ENCODE peak calls at places on chromosomes 4 and X, in five cellular contexts. D is A549, F is mesendoderm, P is stomach, M is SW480. E is an unnamed sample.

GRCh38 chrX:69137371-69137881 is 27.8 kb downstream of the PJA1 start:
- DNase-seq in D (no peak), F (peak), P (no peak), M (no peak), E (no peak)

GRCh38 chr4:69689530-69690111 is 36.6 kb upstream of the UGT2A1 start:
- DNase-seq in D (no peak), F (peak), P (no peak), M (peak), E (peak)

GRCh38 chrX:79375340-79375739 is 8.2 kb upstream of the ITM2A start:
- DNase-seq in D (no peak), F (no peak), P (no peak), M (no peak), E (no peak)

GRCh38 chrX:150508461-150509367 is 59.7 kb upstream of the MTM1 start:
- DNase-seq in D (no peak), F (peak), P (peak), M (no peak), E (no peak)

GRCh38 chrX:30990361-30990760 is 81.5 kb downstream of the FTHL17 start:
- DNase-seq in D (no peak), F (no peak), P (no peak), M (no peak), E (no peak)

GRCh38 chr4:15550491-15550890 is 80.8 kb downstream of the CC2D2A start:
- DNase-seq in D (no peak), F (peak), P (no peak), M (no peak), E (no peak)

GRCh38 chr4:85725727-85726170 is 250.8 kb downstream of the ARHGAP24 start:
- DNase-seq in D (no peak), F (peak), P (peak), M (no peak), E (peak)

GRCh38 chr4:93788712-93789111 is 39.8 kb upstream of the ATOH1 start:
- DNase-seq in D (peak), F (peak), P (no peak), M (no peak), E (no peak)

GRCh38 chr4:30717208-30718020 is 2.8 kb upstream of the PCDH7 start:
- DNase-seq in D (peak), F (no peak), P (peak), M (no peak), E (peak)

GRCh38 chrX:75968293-75968692 is 183.2 kb upstream of the MAGEE2 start:
- DNase-seq in D (no peak), F (peak), P (peak), M (peak), E (no peak)

GRCh38 chr4:128298852-128299251 is 11.2 kb upstream of the PGRMC2 start:
- DNase-seq in D (no peak), F (no peak), P (no peak), M (no peak), E (no peak)

GRCh38 chr4:123449780-123450179 is 53.2 kb downstream of the SPRY1 start:
- DNase-seq in D (no peak), F (no peak), P (no peak), M (peak), E (peak)

GRCh38 chr4:118917582-118917981 is 28.9 kb downstream of the SYNPO2 start:
- DNase-seq in D (no peak), F (no peak), P (no peak), M (no peak), E (no peak)

GRCh38 chrX:45811307-45811706 is 610.6 kb upstream of the DIPK2B start:
- DNase-seq in D (no peak), F (no peak), P (no peak), M (no peak), E (no peak)

GRCh38 chr4:30720021-30720655 is at the start of gene PCDH7:
- DNase-seq in D (peak), F (peak), P (peak), M (no peak), E (no peak)

GRCh38 chr4:35250771-35251170 is 993.5 kb downstream of the ARAP2 start:
- DNase-seq in D (no peak), F (no peak), P (no peak), M (no peak), E (no peak)

GRCh38 chrX:9997524-9997923 is 30.4 kb downstream of the CLDN34 start:
- DNase-seq in D (no peak), F (no peak), P (no peak), M (no peak), E (no peak)

GRCh38 chr4:38128478-38129451 is 168.6 kb downstream of the PTTG2 start:
- DNase-seq in D (no peak), F (peak), P (no peak), M (peak), E (no peak)

GRCh38 chr4:147370473-147370872 is 110.4 kb upstream of the EDNRA start:
- DNase-seq in D (no peak), F (no peak), P (no peak), M (no peak), E (no peak)

GRCh38 chr4:43337707-43338106 is 445.2 kb downstream of the GRXCR1 start:
- DNase-seq in D (no peak), F (no peak), P (no peak), M (no peak), E (no peak)

GRCh38 chrX:121871122-121871521 is 823.7 kb downstream of the GLUD2 start:
- DNase-seq in D (no peak), F (no peak), P (no peak), M (no peak), E (no peak)

GRCh38 chrX:97159916-97160800 is 276.4 kb downstream of the RPA4 start:
- DNase-seq in D (no peak), F (peak), P (no peak), M (no peak), E (no peak)

GRCh38 chrX:101729986-101730385 is 70.3 kb upstream of the ARMCX2 start:
- DNase-seq in D (no peak), F (peak), P (no peak), M (no peak), E (no peak)

GRCh38 chr4:7075962-7076693 is 8.3 kb upstream of the GRPEL1 start:
- DNase-seq in D (no peak), F (peak), P (no peak), M (peak), E (no peak)

GRCh38 chr4:80362578-80363181 is 27.1 kb downstream of the CFAP299 start:
- DNase-seq in D (no peak), F (peak), P (no peak), M (peak), E (no peak)

GRCh38 chr4:1730532-1731135 is 9.3 kb downstream of the TACC3 start:
- DNase-seq in D (no peak), F (no peak), P (peak), M (no peak), E (no peak)